ENCODE peak calls at places on chromosomes 4 and X, in ten cellular contexts. O, X, R, I, P, H, S, C, U and A are unnamed samples.
A peak's percentile ranks its signal among the peaks of the same experiment; 100 is the strongest.

GRCh38 chrX:119690921-119691716 is 1.8 kb downstream of the SEPTIN6 start:
- DNase-seq in O (no peak), X (no peak), R (no peak), I (no peak), P (no peak), H (no peak), S (no peak), C (no peak), U (peak; percentile 29), A (peak; percentile 34)

GRCh38 chr4:80008971-80009370 is 64.1 kb downstream of the ANTXR2 start:
- DNase-seq in O (no peak), X (no peak), R (no peak), I (no peak), P (no peak), H (no peak), S (no peak), C (no peak), U (no peak), A (no peak)

GRCh38 chr4:94325835-94326234 is 16.8 kb downstream of the HPGDS start:
- DNase-seq in O (no peak), X (no peak), R (no peak), I (no peak), P (no peak), H (no peak), S (no peak), C (no peak), U (peak; percentile 17), A (no peak)

GRCh38 chrX:153580700-153581386 is 18.1 kb downstream of the CCNQ start:
- DNase-seq in O (no peak), X (no peak), R (no peak), I (no peak), P (no peak), H (no peak), S (no peak), C (no peak), U (peak; percentile 74), A (no peak)

GRCh38 chrX:1521459-1521956 is 15.5 kb downstream of the P2RY8 start:
- DNase-seq in O (peak; percentile 41), X (peak; percentile 71), R (no peak), I (no peak), P (no peak), H (no peak), S (no peak), C (peak; percentile 73), U (peak; percentile 76), A (peak; percentile 60)

GRCh38 chrX:119025900-119026299 is 46.9 kb upstream of the CT47C1 start:
- DNase-seq in O (no peak), X (no peak), R (no peak), I (no peak), P (no peak), H (no peak), S (no peak), C (no peak), U (no peak), A (no peak)

GRCh38 chrX:139931646-139932076 is 1.2 kb downstream of the ATP11C start:
- DNase-seq in O (no peak), X (no peak), R (no peak), I (no peak), P (no peak), H (no peak), S (no peak), C (no peak), U (no peak), A (no peak)

GRCh38 chr4:40301592-40301991 is 33.5 kb upstream of the CHRNA9 start:
- DNase-seq in O (no peak), X (no peak), R (no peak), I (no peak), P (no peak), H (no peak), S (no peak), C (no peak), U (no peak), A (no peak)

GRCh38 chr4:6019316-6020263 is 1.4 kb upstream of the C4orf50 start:
- DNase-seq in O (no peak), X (peak; percentile 58), R (peak; percentile 35), I (no peak), P (peak; percentile 20), H (peak; percentile 68), S (peak; percentile 72), C (no peak), U (peak; percentile 95), A (peak; percentile 29)

GRCh38 chrX:72003811-72004750 is 93.4 kb downstream of the NHSL2 start:
- DNase-seq in O (no peak), X (no peak), R (no peak), I (no peak), P (peak; percentile 15), H (no peak), S (no peak), C (no peak), U (peak; percentile 77), A (no peak)

GRCh38 chr4:3041192-3042142 is 32.9 kb downstream of the HTT-AS start:
- DNase-seq in O (no peak), X (peak; percentile 68), R (no peak), I (no peak), P (peak; percentile 85), H (peak; percentile 51), S (no peak), C (no peak), U (peak; percentile 51), A (peak; percentile 68)

GRCh38 chr4:1745165-1745564 is 23.8 kb downstream of the TACC3 start:
- DNase-seq in O (no peak), X (no peak), R (no peak), I (no peak), P (no peak), H (no peak), S (no peak), C (no peak), U (no peak), A (no peak)

GRCh38 chr4:45317276-45317675 is 590.9 kb upstream of the GNPDA2 start:
- DNase-seq in O (no peak), X (no peak), R (no peak), I (peak; percentile 23), P (no peak), H (no peak), S (no peak), C (no peak), U (no peak), A (no peak)

GRCh38 chr4:6926681-6927478 is 17.3 kb downstream of the TBC1D14 start:
- DNase-seq in O (no peak), X (no peak), R (peak; percentile 53), I (no peak), P (no peak), H (no peak), S (no peak), C (no peak), U (no peak), A (no peak)

GRCh38 chr4:121668368-121669162 is 28.2 kb downstream of the ANXA5 start:
- DNase-seq in O (no peak), X (no peak), R (peak; percentile 91), I (peak; percentile 94), P (peak; percentile 99), H (no peak), S (peak; percentile 12), C (no peak), U (no peak), A (no peak)

GRCh38 chr4:15420642-15421041 is 7.2 kb upstream of the C1QTNF7 start:
- DNase-seq in O (no peak), X (no peak), R (peak; percentile 62), I (peak; percentile 64), P (peak; percentile 89), H (peak; percentile 73), S (no peak), C (no peak), U (peak; percentile 22), A (no peak)

GRCh38 chrX:153981771-153982533 is 9.4 kb downstream of the TMEM187 start:
- DNase-seq in O (no peak), X (peak; percentile 77), R (no peak), I (no peak), P (no peak), H (peak; percentile 41), S (no peak), C (peak; percentile 74), U (no peak), A (peak; percentile 75)

GRCh38 chrX:55187281-55187680 is 32.9 kb upstream of the PAGE5 start:
- DNase-seq in O (no peak), X (no peak), R (no peak), I (no peak), P (no peak), H (no peak), S (no peak), C (no peak), U (no peak), A (no peak)

GRCh38 chr4:114217150-114217817 is 237.8 kb upstream of the ARSJ start:
- DNase-seq in O (no peak), X (no peak), R (no peak), I (no peak), P (no peak), H (no peak), S (no peak), C (no peak), U (no peak), A (no peak)

GRCh38 chr4:184588893-184589292 is 60.4 kb downstream of the CASP3 start:
- DNase-seq in O (no peak), X (no peak), R (no peak), I (no peak), P (peak; percentile 6), H (peak; percentile 26), S (no peak), C (no peak), U (no peak), A (no peak)

GRCh38 chr4:174522183-174523002 is at the start of gene HPGD:
- DNase-seq in O (no peak), X (peak; percentile 78), R (peak; percentile 25), I (no peak), P (peak; percentile 28), H (peak; percentile 5), S (peak; percentile 23), C (peak; percentile 77), U (peak; percentile 73), A (peak; percentile 5)